ENCODE peak calls at places on chromosome 2, in seven cellular contexts. One of them, this sample, is unnamed.

GRCh38 chr2:48607307-48608014 is 10.2 kb upstream of the GTF2A1L start:
- DNase-seq in H9: no peak
- DNase-seq in neuronal stem cell: no peak
- DNase-seq in IMR-90: peak; percentile 22
- DNase-seq in H1: no peak
- DNase-seq in mesenchymal stem cell: no peak
- DNase-seq in trophoblast cell: no peak
- DNase-seq in this sample: no peak

GRCh38 chr2:204265701-204266310 is 279.5 kb upstream of the PARD3B start:
- DNase-seq in H9: no peak
- DNase-seq in neuronal stem cell: no peak
- DNase-seq in IMR-90: no peak
- DNase-seq in H1: no peak
- DNase-seq in mesenchymal stem cell: no peak
- DNase-seq in trophoblast cell: no peak
- DNase-seq in this sample: no peak

GRCh38 chr2:22497064-22497463 is 887.9 kb upstream of the KLHL29 start:
- DNase-seq in H9: no peak
- DNase-seq in neuronal stem cell: no peak
- DNase-seq in IMR-90: no peak
- DNase-seq in H1: no peak
- DNase-seq in mesenchymal stem cell: no peak
- DNase-seq in trophoblast cell: no peak
- DNase-seq in this sample: no peak

GRCh38 chr2:66840321-66841014 is 405.5 kb downstream of the MEIS1 start:
- DNase-seq in H9: no peak
- DNase-seq in neuronal stem cell: no peak
- DNase-seq in IMR-90: peak; percentile 75
- DNase-seq in H1: no peak
- DNase-seq in mesenchymal stem cell: no peak
- DNase-seq in trophoblast cell: no peak
- DNase-seq in this sample: no peak

GRCh38 chr2:230578106-230578505 is 134.5 kb upstream of the CAB39 start:
- DNase-seq in H9: no peak
- DNase-seq in neuronal stem cell: no peak
- DNase-seq in IMR-90: no peak
- DNase-seq in H1: no peak
- DNase-seq in mesenchymal stem cell: no peak
- DNase-seq in trophoblast cell: no peak
- DNase-seq in this sample: no peak

GRCh38 chr2:45120546-45120945 is 111.3 kb upstream of the SIX2 start:
- DNase-seq in H9: no peak
- DNase-seq in neuronal stem cell: no peak
- DNase-seq in IMR-90: peak; percentile 6
- DNase-seq in H1: peak; percentile 6
- DNase-seq in mesenchymal stem cell: peak; percentile 3
- DNase-seq in trophoblast cell: no peak
- DNase-seq in this sample: no peak

GRCh38 chr2:72028351-72028995 is 119.2 kb downstream of the CYP26B1 start:
- DNase-seq in H9: peak; percentile 12
- DNase-seq in neuronal stem cell: no peak
- DNase-seq in IMR-90: no peak
- DNase-seq in H1: no peak
- DNase-seq in mesenchymal stem cell: no peak
- DNase-seq in trophoblast cell: no peak
- DNase-seq in this sample: no peak

GRCh38 chr2:207845202-207845864 is 75.6 kb upstream of the FZD5 start:
- DNase-seq in H9: no peak
- DNase-seq in neuronal stem cell: no peak
- DNase-seq in IMR-90: no peak
- DNase-seq in H1: no peak
- DNase-seq in mesenchymal stem cell: no peak
- DNase-seq in trophoblast cell: no peak
- DNase-seq in this sample: no peak

GRCh38 chr2:109348645-109349554 is 219.9 kb downstream of the SH3RF3 start:
- DNase-seq in H9: no peak
- DNase-seq in neuronal stem cell: no peak
- DNase-seq in IMR-90: no peak
- DNase-seq in H1: peak; percentile 37
- DNase-seq in mesenchymal stem cell: no peak
- DNase-seq in trophoblast cell: no peak
- DNase-seq in this sample: no peak

GRCh38 chr2:163347982-163348842 is 387.6 kb downstream of the FIGN start:
- DNase-seq in H9: peak; percentile 93
- DNase-seq in neuronal stem cell: peak; percentile 82
- DNase-seq in IMR-90: peak; percentile 87
- DNase-seq in H1: peak; percentile 81
- DNase-seq in mesenchymal stem cell: peak; percentile 96
- DNase-seq in trophoblast cell: peak; percentile 84
- DNase-seq in this sample: peak; percentile 99

DNA sequence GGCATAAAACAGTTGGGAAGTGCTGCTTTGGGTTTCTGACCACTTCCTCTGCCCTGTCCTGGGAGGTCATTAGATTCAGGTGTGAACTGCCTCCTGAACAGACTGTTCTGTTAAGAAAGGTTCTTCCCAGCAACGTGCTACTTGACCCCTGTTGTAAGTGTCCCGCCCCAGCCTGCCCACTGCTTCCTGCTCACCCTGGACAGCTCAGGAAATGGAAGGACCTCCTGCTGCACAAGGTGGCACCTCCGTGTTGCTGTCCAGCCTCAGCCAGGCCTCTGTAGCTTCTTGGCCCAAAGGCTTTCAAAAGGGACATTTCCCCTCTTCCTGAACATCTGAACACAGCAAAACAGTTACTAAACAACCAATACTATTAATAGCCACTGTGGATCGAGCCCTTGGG is 5.3 kb downstream of the TOGARAM2 start:
- DNase-seq in H9: no peak
- DNase-seq in neuronal stem cell: no peak
- DNase-seq in IMR-90: no peak
- DNase-seq in H1: no peak
- DNase-seq in mesenchymal stem cell: no peak
- DNase-seq in trophoblast cell: no peak
- DNase-seq in this sample: no peak
- H3K18ac ChIP-seq in H9: no peak overlapping the region
- H3K18ac ChIP-seq in neuronal stem cell: no peak overlapping the region
- H3K18ac ChIP-seq in IMR-90: no peak overlapping the region
- H3K18ac ChIP-seq in H1: no peak overlapping the region
- H3K18ac ChIP-seq in mesenchymal stem cell: no peak overlapping the region
- H3K18ac ChIP-seq in trophoblast cell: no peak overlapping the region
- H3K18ac ChIP-seq in this sample: no peak overlapping the region

GRCh38 chr2:202638710-202639109 is 3.9 kb downstream of the FAM117B start:
- DNase-seq in H9: no peak
- DNase-seq in neuronal stem cell: no peak
- DNase-seq in IMR-90: no peak
- DNase-seq in H1: no peak
- DNase-seq in mesenchymal stem cell: no peak
- DNase-seq in trophoblast cell: no peak
- DNase-seq in this sample: no peak
- H3K4me2 ChIP-seq in H9: no peak overlapping the region
- H3K4me2 ChIP-seq in neuronal stem cell: no peak overlapping the region
- H3K4me2 ChIP-seq in IMR-90: no peak overlapping the region
- H3K4me2 ChIP-seq in H1: no peak overlapping the region
- H3K4me2 ChIP-seq in mesenchymal stem cell: no peak overlapping the region
- H3K4me2 ChIP-seq in trophoblast cell: no peak overlapping the region
- H3K4me2 ChIP-seq in this sample: no peak overlapping the region

GRCh38 chr2:202023198-202023903 is 10.3 kb upstream of the FZD7 start:
- DNase-seq in H9: peak; percentile 91
- DNase-seq in neuronal stem cell: peak; percentile 82
- DNase-seq in IMR-90: no peak
- DNase-seq in H1: peak; percentile 71
- DNase-seq in mesenchymal stem cell: no peak
- DNase-seq in trophoblast cell: no peak
- DNase-seq in this sample: peak; percentile 69

GRCh38 chr2:202022755-202023154 is 10.9 kb upstream of the FZD7 start:
- DNase-seq in H9: no peak
- DNase-seq in neuronal stem cell: no peak
- DNase-seq in IMR-90: no peak
- DNase-seq in H1: no peak
- DNase-seq in mesenchymal stem cell: no peak
- DNase-seq in trophoblast cell: no peak
- DNase-seq in this sample: no peak

GRCh38 chr2:202024871-202025270 is 8.8 kb upstream of the FZD7 start:
- DNase-seq in H9: no peak
- DNase-seq in neuronal stem cell: no peak
- DNase-seq in IMR-90: no peak
- DNase-seq in H1: no peak
- DNase-seq in mesenchymal stem cell: no peak
- DNase-seq in trophoblast cell: no peak
- DNase-seq in this sample: no peak

GRCh38 chr2:202025816-202026215 is 7.8 kb upstream of the FZD7 start:
- DNase-seq in H9: no peak
- DNase-seq in neuronal stem cell: no peak
- DNase-seq in IMR-90: no peak
- DNase-seq in H1: no peak
- DNase-seq in mesenchymal stem cell: no peak
- DNase-seq in trophoblast cell: no peak
- DNase-seq in this sample: no peak

GRCh38 chr2:202023904-202024266 is 9.8 kb upstream of the FZD7 start:
- DNase-seq in H9: peak; percentile 68
- DNase-seq in neuronal stem cell: no peak
- DNase-seq in IMR-90: no peak
- DNase-seq in H1: peak; percentile 63
- DNase-seq in mesenchymal stem cell: no peak
- DNase-seq in trophoblast cell: no peak
- DNase-seq in this sample: no peak
- H3K27ac ChIP-seq in H9: peak overlapping the region; percentile 65
- H3K27ac ChIP-seq in neuronal stem cell: peak overlapping the region; percentile 77
- H3K27ac ChIP-seq in IMR-90: no peak overlapping the region
- H3K27ac ChIP-seq in H1: peak overlapping the region; percentile 66
- H3K27ac ChIP-seq in mesenchymal stem cell: no peak overlapping the region
- H3K27ac ChIP-seq in trophoblast cell: no peak overlapping the region
- H3K27ac ChIP-seq in this sample: peak overlapping the region; percentile 31

GRCh38 chr2:128178650-128179460 is 87.9 kb downstream of the UGGT1 start:
- DNase-seq in H9: peak; percentile 58
- DNase-seq in neuronal stem cell: peak; percentile 51
- DNase-seq in IMR-90: peak; percentile 89
- DNase-seq in H1: peak; percentile 59
- DNase-seq in mesenchymal stem cell: peak; percentile 96
- DNase-seq in trophoblast cell: peak; percentile 7
- DNase-seq in this sample: peak; percentile 73
- H3K18ac ChIP-seq in H9: no peak overlapping the region
- H3K18ac ChIP-seq in neuronal stem cell: no peak overlapping the region
- H3K18ac ChIP-seq in IMR-90: peak overlapping the region; percentile 75
- H3K18ac ChIP-seq in H1: no peak overlapping the region
- H3K18ac ChIP-seq in mesenchymal stem cell: no peak overlapping the region
- H3K18ac ChIP-seq in trophoblast cell: no peak overlapping the region
- H3K18ac ChIP-seq in this sample: no peak overlapping the region

GRCh38 chr2:212193066-212193465 is 345.5 kb downstream of the ERBB4 start:
- DNase-seq in H9: no peak
- DNase-seq in neuronal stem cell: no peak
- DNase-seq in IMR-90: no peak
- DNase-seq in H1: no peak
- DNase-seq in mesenchymal stem cell: no peak
- DNase-seq in trophoblast cell: no peak
- DNase-seq in this sample: no peak
- H3K4me2 ChIP-seq in H9: no peak overlapping the region
- H3K4me2 ChIP-seq in neuronal stem cell: no peak overlapping the region
- H3K4me2 ChIP-seq in IMR-90: no peak overlapping the region
- H3K4me2 ChIP-seq in H1: no peak overlapping the region
- H3K4me2 ChIP-seq in mesenchymal stem cell: no peak overlapping the region
- H3K4me2 ChIP-seq in trophoblast cell: no peak overlapping the region
- H3K4me2 ChIP-seq in this sample: no peak overlapping the region